ENCODE peak calls at places on chromosomes 6 and 20, in six cellular contexts. One of them, this sample, is unnamed.

GRCh38 chr20:50735813-50736212 is 4.4 kb downstream of the PARD6B start:
- DNase-seq in A549: peak; percentile 48
- DNase-seq in endothelial cell of umbilical vein: no peak
- DNase-seq in fibroblast of lung: no peak
- DNase-seq in cardiac muscle cell: no peak
- DNase-seq in CD8-positive, alpha-beta T cell: no peak
- DNase-seq in this sample: no peak

GRCh38 chr6:141552463-141552862 is 580.3 kb upstream of the GJE1 start:
- DNase-seq in A549: peak; percentile 86
- DNase-seq in endothelial cell of umbilical vein: peak; percentile 98
- DNase-seq in fibroblast of lung: peak; percentile 92
- DNase-seq in cardiac muscle cell: peak; percentile 74
- DNase-seq in CD8-positive, alpha-beta T cell: no peak
- DNase-seq in this sample: no peak

GRCh38 chr20:41138217-41138526 is 829 bp downstream of the PLCG1 start:
- DNase-seq in A549: no peak
- DNase-seq in endothelial cell of umbilical vein: no peak
- DNase-seq in fibroblast of lung: peak; percentile 23
- DNase-seq in cardiac muscle cell: no peak
- DNase-seq in CD8-positive, alpha-beta T cell: no peak
- DNase-seq in this sample: no peak

GRCh38 chr20:25584905-25585704 is at the start of gene NINL:
- DNase-seq in A549: peak; percentile 85
- DNase-seq in endothelial cell of umbilical vein: peak; percentile 67
- DNase-seq in fibroblast of lung: peak; percentile 66
- DNase-seq in cardiac muscle cell: peak; percentile 77
- DNase-seq in CD8-positive, alpha-beta T cell: peak; percentile 28
- DNase-seq in this sample: peak; percentile 87

GRCh38 chr6:139743629-139744028 is 369.2 kb upstream of the CITED2 start:
- DNase-seq in A549: peak; percentile 73
- DNase-seq in endothelial cell of umbilical vein: peak; percentile 94
- DNase-seq in fibroblast of lung: peak; percentile 96
- DNase-seq in cardiac muscle cell: peak; percentile 91
- DNase-seq in CD8-positive, alpha-beta T cell: no peak
- DNase-seq in this sample: no peak

GRCh38 chr6:122790740-122791679 is 2.0 kb downstream of the SMPDL3A start:
- DNase-seq in A549: no peak
- DNase-seq in endothelial cell of umbilical vein: no peak
- DNase-seq in fibroblast of lung: no peak
- DNase-seq in cardiac muscle cell: no peak
- DNase-seq in CD8-positive, alpha-beta T cell: no peak
- DNase-seq in this sample: no peak

GRCh38 chr6:26031595-26032386 is 55.4 kb upstream of the HFE start:
- DNase-seq in A549: peak; percentile 97
- DNase-seq in endothelial cell of umbilical vein: peak; percentile 96
- DNase-seq in fibroblast of lung: peak; percentile 98
- DNase-seq in cardiac muscle cell: peak; percentile 97
- DNase-seq in CD8-positive, alpha-beta T cell: peak; percentile 88
- DNase-seq in this sample: peak; percentile 94

GRCh38 chr6:170143401-170144150 is 147.3 kb downstream of the DLL1 start:
- DNase-seq in A549: no peak
- DNase-seq in endothelial cell of umbilical vein: no peak
- DNase-seq in fibroblast of lung: no peak
- DNase-seq in cardiac muscle cell: no peak
- DNase-seq in CD8-positive, alpha-beta T cell: no peak
- DNase-seq in this sample: peak; percentile 56

GRCh38 chr6:143346004-143346403 is 104.5 kb downstream of the ADAT2 start:
- DNase-seq in A549: no peak
- DNase-seq in endothelial cell of umbilical vein: no peak
- DNase-seq in fibroblast of lung: no peak
- DNase-seq in cardiac muscle cell: no peak
- DNase-seq in CD8-positive, alpha-beta T cell: no peak
- DNase-seq in this sample: no peak

GRCh38 chr6:72826744-72827438 is 205.0 kb downstream of the KCNQ5 start:
- DNase-seq in A549: no peak
- DNase-seq in endothelial cell of umbilical vein: no peak
- DNase-seq in fibroblast of lung: peak; percentile 90
- DNase-seq in cardiac muscle cell: peak; percentile 41
- DNase-seq in CD8-positive, alpha-beta T cell: no peak
- DNase-seq in this sample: no peak

GRCh38 chr6:3326981-3327380 is 68.2 kb downstream of the PSMG4 start:
- DNase-seq in A549: no peak
- DNase-seq in endothelial cell of umbilical vein: no peak
- DNase-seq in fibroblast of lung: no peak
- DNase-seq in cardiac muscle cell: no peak
- DNase-seq in CD8-positive, alpha-beta T cell: no peak
- DNase-seq in this sample: no peak

GRCh38 chr20:62368629-62369507 is 1.8 kb upstream of the LAMA5 start:
- DNase-seq in A549: peak; percentile 89
- DNase-seq in endothelial cell of umbilical vein: peak; percentile 50
- DNase-seq in fibroblast of lung: peak; percentile 51
- DNase-seq in cardiac muscle cell: peak; percentile 53
- DNase-seq in CD8-positive, alpha-beta T cell: no peak
- DNase-seq in this sample: no peak

GRCh38 chr20:4956200-4956810 is 45.0 kb downstream of the SLC23A2 start:
- DNase-seq in A549: peak; percentile 76
- DNase-seq in endothelial cell of umbilical vein: peak; percentile 79
- DNase-seq in fibroblast of lung: peak; percentile 47
- DNase-seq in cardiac muscle cell: peak; percentile 80
- DNase-seq in CD8-positive, alpha-beta T cell: no peak
- DNase-seq in this sample: no peak

GRCh38 chr6:142942805-142943227 is 2.2 kb downstream of the HIVEP2 start:
- DNase-seq in A549: peak; percentile 46
- DNase-seq in endothelial cell of umbilical vein: peak; percentile 63
- DNase-seq in fibroblast of lung: peak; percentile 57
- DNase-seq in cardiac muscle cell: peak; percentile 66
- DNase-seq in CD8-positive, alpha-beta T cell: no peak
- DNase-seq in this sample: no peak

GRCh38 chr6:63798378-63798777 is 162.8 kb downstream of the PHF3 start:
- DNase-seq in A549: no peak
- DNase-seq in endothelial cell of umbilical vein: no peak
- DNase-seq in fibroblast of lung: no peak
- DNase-seq in cardiac muscle cell: no peak
- DNase-seq in CD8-positive, alpha-beta T cell: no peak
- DNase-seq in this sample: no peak

GRCh38 chr6:108895591-108895990 is 47.4 kb downstream of the ARMC2 start:
- DNase-seq in A549: no peak
- DNase-seq in endothelial cell of umbilical vein: no peak
- DNase-seq in fibroblast of lung: peak; percentile 20
- DNase-seq in cardiac muscle cell: peak; percentile 53
- DNase-seq in CD8-positive, alpha-beta T cell: no peak
- DNase-seq in this sample: no peak

GRCh38 chr6:169981051-169981450 is 229.6 kb downstream of the ERMARD start:
- DNase-seq in A549: no peak
- DNase-seq in endothelial cell of umbilical vein: no peak
- DNase-seq in fibroblast of lung: no peak
- DNase-seq in cardiac muscle cell: no peak
- DNase-seq in CD8-positive, alpha-beta T cell: no peak
- DNase-seq in this sample: no peak

GRCh38 chr20:50673146-50673830 is 18.1 kb downstream of the RIPOR3 start:
- DNase-seq in A549: no peak
- DNase-seq in endothelial cell of umbilical vein: no peak
- DNase-seq in fibroblast of lung: no peak
- DNase-seq in cardiac muscle cell: peak; percentile 47
- DNase-seq in CD8-positive, alpha-beta T cell: no peak
- DNase-seq in this sample: no peak

GRCh38 chr6:33981421-33981820 is 164.5 kb downstream of the GRM4 start:
- DNase-seq in A549: no peak
- DNase-seq in endothelial cell of umbilical vein: no peak
- DNase-seq in fibroblast of lung: no peak
- DNase-seq in cardiac muscle cell: no peak
- DNase-seq in CD8-positive, alpha-beta T cell: no peak
- DNase-seq in this sample: no peak

GRCh38 chr6:27668442-27669275 is 195.8 kb upstream of the ZNF184 start:
- DNase-seq in A549: peak; percentile 76
- DNase-seq in endothelial cell of umbilical vein: peak; percentile 44
- DNase-seq in fibroblast of lung: peak; percentile 88
- DNase-seq in cardiac muscle cell: peak; percentile 60
- DNase-seq in CD8-positive, alpha-beta T cell: no peak
- DNase-seq in this sample: no peak

GRCh38 chr6:94468830-94469229 is 1049.5 kb upstream of the EPHA7 start:
- DNase-seq in A549: no peak
- DNase-seq in endothelial cell of umbilical vein: no peak
- DNase-seq in fibroblast of lung: no peak
- DNase-seq in cardiac muscle cell: no peak
- DNase-seq in CD8-positive, alpha-beta T cell: no peak
- DNase-seq in this sample: no peak

GRCh38 chr6:25312703-25313102 is 33.5 kb downstream of the CARMIL1 start:
- DNase-seq in A549: peak; percentile 37
- DNase-seq in endothelial cell of umbilical vein: peak; percentile 78
- DNase-seq in fibroblast of lung: peak; percentile 70
- DNase-seq in cardiac muscle cell: peak; percentile 83
- DNase-seq in CD8-positive, alpha-beta T cell: no peak
- DNase-seq in this sample: no peak

GRCh38 chr6:99347804-99348203 is 1.7 kb downstream of the FAXC start:
- DNase-seq in A549: no peak
- DNase-seq in endothelial cell of umbilical vein: no peak
- DNase-seq in fibroblast of lung: no peak
- DNase-seq in cardiac muscle cell: no peak
- DNase-seq in CD8-positive, alpha-beta T cell: no peak
- DNase-seq in this sample: no peak

GRCh38 chr20:3101737-3102574 is 17.4 kb upstream of the AVP start:
- DNase-seq in A549: no peak
- DNase-seq in endothelial cell of umbilical vein: no peak
- DNase-seq in fibroblast of lung: no peak
- DNase-seq in cardiac muscle cell: no peak
- DNase-seq in CD8-positive, alpha-beta T cell: peak; percentile 63
- DNase-seq in this sample: no peak

GRCh38 chr6:3227363-3228045 is at the start of gene TUBB2B:
- DNase-seq in A549: no peak
- DNase-seq in endothelial cell of umbilical vein: peak; percentile 18
- DNase-seq in fibroblast of lung: peak; percentile 63
- DNase-seq in cardiac muscle cell: no peak
- DNase-seq in CD8-positive, alpha-beta T cell: no peak
- DNase-seq in this sample: no peak

DNA sequence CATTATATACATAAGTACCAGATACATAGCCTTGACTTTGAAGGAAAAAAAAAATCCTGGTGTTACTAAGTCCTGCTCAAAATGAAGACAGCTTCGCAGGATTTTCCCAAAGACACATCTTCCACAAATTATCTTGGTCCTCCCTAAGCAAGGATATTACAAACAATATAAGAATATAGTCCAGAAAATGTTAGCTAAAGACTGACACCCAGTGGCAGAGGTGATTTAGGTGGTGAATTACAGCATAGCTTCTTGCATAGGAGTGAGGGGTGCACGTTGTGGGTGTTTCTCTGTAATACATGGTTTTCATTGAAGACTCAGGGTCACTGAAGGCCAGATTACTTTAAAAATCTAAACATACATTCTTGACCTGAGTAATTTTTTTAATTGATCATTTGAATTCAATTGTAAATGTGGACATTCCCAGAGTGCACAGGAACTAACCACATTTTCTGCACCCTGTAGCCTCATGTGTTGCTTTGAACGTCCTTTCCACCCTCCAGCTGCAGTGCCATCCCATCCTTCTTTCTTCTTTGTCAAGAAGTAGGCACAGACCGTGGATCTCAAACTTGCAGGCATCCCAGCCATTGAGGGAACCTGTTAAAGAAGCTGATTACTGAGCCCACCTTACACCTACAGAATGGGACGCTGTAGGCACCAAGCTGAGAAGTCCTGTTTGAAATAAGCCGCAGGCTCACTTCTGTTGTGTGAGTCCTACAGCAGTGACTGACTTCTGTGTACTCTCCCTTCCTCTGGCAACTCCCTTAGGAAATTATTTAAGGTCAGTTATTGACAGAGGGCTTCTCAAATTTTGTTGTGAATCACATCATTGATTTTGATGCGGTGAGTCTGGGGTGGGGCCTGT is 102.6 kb downstream of the PERP start:
- DNase-seq in A549: peak; percentile 47
- DNase-seq in endothelial cell of umbilical vein: peak; percentile 53
- DNase-seq in fibroblast of lung: peak; percentile 16
- DNase-seq in cardiac muscle cell: peak; percentile 53
- DNase-seq in CD8-positive, alpha-beta T cell: no peak
- DNase-seq in this sample: no peak
- TF ChIP-seq CTCF in A549: peak; percentile 55
- TF ChIP-seq CTCF in endothelial cell of umbilical vein: peak; percentile 35
- TF ChIP-seq CTCF in fibroblast of lung: peak; percentile 50
- TF ChIP-seq CTCF in cardiac muscle cell: peak; percentile 56
- TF ChIP-seq CTCF in CD8-positive, alpha-beta T cell: peak; percentile 41
- TF ChIP-seq CTCF in this sample: no peak

DNA sequence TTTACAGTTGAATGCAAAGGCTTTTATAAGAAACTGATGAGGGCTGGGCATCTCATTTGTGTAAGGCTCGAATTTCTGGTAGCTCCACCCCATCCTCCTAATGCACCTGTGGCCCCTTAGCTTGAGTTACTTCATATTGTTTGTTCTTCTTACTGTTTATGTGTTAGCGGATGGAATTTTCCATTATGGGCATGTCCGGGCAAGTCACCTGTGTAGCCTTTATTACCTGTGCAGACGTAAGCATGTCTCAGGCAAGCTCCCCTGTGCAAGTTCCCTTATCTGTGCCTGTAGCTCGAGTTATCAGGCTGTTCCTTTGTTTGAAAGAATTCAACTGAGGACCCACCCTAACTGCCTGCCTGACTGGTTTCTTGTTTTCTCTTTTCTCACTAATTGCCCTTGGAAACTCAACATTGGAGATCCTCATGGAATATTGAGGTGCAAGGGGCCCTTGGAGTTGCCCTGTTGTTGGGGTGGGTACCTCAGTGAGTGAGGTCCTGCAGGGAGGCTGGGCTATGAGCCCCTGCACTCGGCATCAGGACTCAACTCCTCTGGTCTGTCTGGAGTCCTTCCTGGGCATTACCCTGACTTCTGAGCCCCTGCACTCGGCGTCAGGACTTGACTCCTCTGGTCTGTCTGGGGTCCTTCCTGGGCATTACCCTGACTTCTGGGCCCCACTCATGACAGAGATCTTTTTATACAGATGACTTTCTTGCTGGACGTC is 207.9 kb upstream of the SULF2 start:
- DNase-seq in A549: no peak
- DNase-seq in endothelial cell of umbilical vein: no peak
- DNase-seq in fibroblast of lung: no peak
- DNase-seq in cardiac muscle cell: no peak
- DNase-seq in CD8-positive, alpha-beta T cell: no peak
- DNase-seq in this sample: peak; percentile 60
- TF ChIP-seq CTCF in A549: no peak
- TF ChIP-seq CTCF in endothelial cell of umbilical vein: no peak
- TF ChIP-seq CTCF in fibroblast of lung: no peak
- TF ChIP-seq CTCF in cardiac muscle cell: no peak
- TF ChIP-seq CTCF in CD8-positive, alpha-beta T cell: no peak
- TF ChIP-seq CTCF in this sample: no peak

DNA sequence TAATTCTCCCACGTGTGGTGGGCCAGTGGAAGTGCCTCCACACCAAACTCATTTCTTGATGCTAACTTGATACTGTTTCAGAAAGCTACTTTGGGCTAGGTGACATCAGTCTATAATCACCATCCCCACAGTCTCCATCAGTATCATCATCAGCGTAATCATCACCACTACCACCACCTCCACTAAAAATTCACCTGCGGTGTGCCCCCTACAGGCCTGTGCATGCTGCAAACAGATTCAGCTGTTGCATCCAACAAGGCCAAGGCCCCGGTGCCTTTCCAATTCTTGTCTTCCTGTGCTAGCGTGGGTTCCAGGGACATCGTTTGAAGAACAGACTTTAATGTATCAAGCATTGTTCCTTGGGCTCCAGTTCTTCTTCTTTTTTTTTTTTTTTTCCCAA is 201.3 kb upstream of the EXOC2 start:
- DNase-seq in A549: no peak
- DNase-seq in endothelial cell of umbilical vein: no peak
- DNase-seq in fibroblast of lung: no peak
- DNase-seq in cardiac muscle cell: no peak
- DNase-seq in CD8-positive, alpha-beta T cell: no peak
- DNase-seq in this sample: no peak
- TF ChIP-seq CTCF in A549: no peak
- TF ChIP-seq CTCF in endothelial cell of umbilical vein: no peak
- TF ChIP-seq CTCF in fibroblast of lung: no peak
- TF ChIP-seq CTCF in cardiac muscle cell: no peak
- TF ChIP-seq CTCF in CD8-positive, alpha-beta T cell: no peak
- TF ChIP-seq CTCF in this sample: no peak

GRCh38 chr6:165594584-165595333 is 68.3 kb downstream of the PDE10A start:
- DNase-seq in A549: no peak
- DNase-seq in endothelial cell of umbilical vein: no peak
- DNase-seq in fibroblast of lung: no peak
- DNase-seq in cardiac muscle cell: no peak
- DNase-seq in CD8-positive, alpha-beta T cell: no peak
- DNase-seq in this sample: no peak
- TF ChIP-seq CTCF in A549: no peak
- TF ChIP-seq CTCF in endothelial cell of umbilical vein: no peak
- TF ChIP-seq CTCF in fibroblast of lung: no peak
- TF ChIP-seq CTCF in cardiac muscle cell: no peak
- TF ChIP-seq CTCF in CD8-positive, alpha-beta T cell: no peak
- TF ChIP-seq CTCF in this sample: no peak

This sample was measured in lower leg skin.